ENCODE peak calls at places on chromosomes 2 and 18, in six cellular contexts. R is activated CD4-positive, alpha-beta T cell treated with anti-CD3 and anti-CD28 coated beads, Interleukin-2, amount 10 ng/mL, durations not matched to agents 7 days and 5 days; U is EL; H is AG09319; Y is GM04503; A is hypothalamus. P is an unnamed sample.

GRCh38 chr2:211331736-211332135 is 775.3 kb downstream of the CPS1 start:
- DNase-seq in R (no peak), A (no peak), H (no peak), Y (no peak), U (no peak), P (no peak)

GRCh38 chr2:199798881-199799580 is 52.0 kb downstream of the FTCDNL1 start:
- DNase-seq in A (peak; percentile 32), R (no peak), U (no peak), Y (no peak), H (no peak), P (no peak)

GRCh38 chr18:9157806-9158205 is 21.2 kb downstream of the ANKRD12 start:
- DNase-seq in A (no peak), Y (no peak), H (no peak), R (no peak), U (no peak), P (no peak)

GRCh38 chr2:102261467-102261866 is 49.9 kb upstream of the IL1RL1 start:
- DNase-seq in Y (no peak), U (no peak), R (no peak), H (no peak), A (no peak), P (no peak)

GRCh38 chr2:31204761-31205160 is 12.6 kb downstream of the CAPN14 start:
- DNase-seq in R (no peak), A (no peak), Y (no peak), U (no peak), H (no peak), P (no peak)

GRCh38 chr18:57002627-57003026 is 144.3 kb upstream of the BOD1L2 start:
- DNase-seq in R (no peak), Y (no peak), A (no peak), H (no peak), U (no peak), P (no peak)

GRCh38 chr2:56749152-56749752 is 565.5 kb downstream of the CCDC85A start:
- DNase-seq in A (no peak), Y (no peak), H (no peak), R (no peak), U (peak; percentile 43), P (no peak)

GRCh38 chr2:2672249-2672648 is 341.2 kb upstream of the MYT1L start:
- DNase-seq in Y (no peak), R (no peak), A (no peak), H (no peak), U (no peak), P (no peak)

GRCh38 chr18:11948852-11949523 is 32.3 kb upstream of the IMPA2 start:
- DNase-seq in A (no peak), H (no peak), U (peak; percentile 41), R (no peak), Y (no peak), P (no peak)

GRCh38 chr2:25494626-25495025 is 152.9 kb upstream of the DNMT3A start:
- DNase-seq in U (peak; percentile 21), A (no peak), R (no peak), Y (no peak), H (no peak), P (no peak)

GRCh38 chr18:6748241-6748640 is 18.7 kb downstream of the ARHGAP28 start:
- DNase-seq in A (no peak), H (no peak), U (no peak), R (no peak), Y (no peak), P (no peak)

GRCh38 chr2:53397085-53397484 is 370.5 kb upstream of the CHAC2 start:
- DNase-seq in U (no peak), H (no peak), R (no peak), Y (no peak), A (no peak), P (no peak)

GRCh38 chr2:32772623-32773221 is 144.9 kb downstream of the TTC27 start:
- DNase-seq in A (no peak), H (peak; percentile 44), Y (no peak), U (peak; percentile 67), R (no peak), P (no peak)

GRCh38 chr2:55581435-55581834 is 36.0 kb downstream of the PPP4R3B start:
- DNase-seq in R (no peak), A (no peak), U (peak; percentile 6), Y (no peak), H (no peak), P (no peak)

GRCh38 chr2:190023860-190024259 is 38.7 kb downstream of the MSTN start:
- DNase-seq in U (peak; percentile 34), R (peak; percentile 25), Y (no peak), H (no peak), A (no peak), P (no peak)

GRCh38 chr18:9101730-9102390 is 639 bp upstream of the NDUFV2 start:
- DNase-seq in U (peak; percentile 80), A (no peak), H (no peak), R (peak; percentile 52), Y (peak; percentile 32), P (no peak)

GRCh38 chr18:53850918-53851317 is 373.6 kb downstream of the MBD2 start:
- DNase-seq in U (no peak), R (no peak), Y (no peak), H (no peak), A (no peak), P (no peak)

GRCh38 chr2:28155071-28155470 is 237.6 kb upstream of the FOSL2 start:
- DNase-seq in A (no peak), R (no peak), Y (no peak), U (no peak), H (no peak), P (no peak)

GRCh38 chr2:236378851-236379250 is 114.6 kb upstream of the ASB18 start:
- DNase-seq in H (no peak), Y (no peak), R (no peak), A (no peak), U (no peak), P (no peak)

GRCh38 chr2:241546771-241547498 is 11.6 kb upstream of the BOK start:
- DNase-seq in R (no peak), A (no peak), Y (peak; percentile 96), U (peak; percentile 100), H (peak; percentile 14), P (no peak)

GRCh38 chr2:178242552-178242883 is 48.2 kb downstream of the OSBPL6 start:
- DNase-seq in R (no peak), H (no peak), Y (no peak), U (no peak), A (no peak), P (no peak)

GRCh38 chr2:231278868-231279267 is 80.4 kb downstream of the ARMC9 start:
- DNase-seq in R (no peak), Y (no peak), A (no peak), U (no peak), H (no peak), P (no peak)

GRCh38 chr2:29317077-29317517 is 201.9 kb downstream of the CLIP4 start:
- DNase-seq in A (no peak), Y (no peak), U (peak; percentile 25), H (no peak), R (no peak), P (no peak)

GRCh38 chr2:156470975-156471583 is 34.9 kb downstream of the GPD2 start:
- DNase-seq in H (no peak), Y (no peak), R (no peak), A (no peak), U (no peak), P (no peak)

GRCh38 chr2:178914259-178914849 is 107.1 kb upstream of the TTN start:
- DNase-seq in A (peak; percentile 68), H (peak; percentile 60), U (peak; percentile 79), R (peak; percentile 82), Y (peak; percentile 29), P (peak; percentile 16)

GRCh38 chr18:36296591-36297418 is 708 bp upstream of the FHOD3 start:
- DNase-seq in A (peak; percentile 83), U (peak; percentile 80), H (peak; percentile 66), R (no peak), Y (no peak), P (peak; percentile 23)

GRCh38 chr2:201157694-201158093 is 25.2 kb upstream of the CASP10 start:
- DNase-seq in R (no peak), A (no peak), U (peak; percentile 30), H (no peak), Y (no peak), P (no peak)

GRCh38 chr2:217314021-217314460 is 454.2 kb upstream of the TNP1 start:
- DNase-seq in U (peak; percentile 14), H (no peak), A (no peak), R (no peak), Y (no peak), P (no peak)

GRCh38 chr2:213991454-213992108 is 419.3 kb upstream of the VWC2L start:
- DNase-seq in A (no peak), H (no peak), R (no peak), Y (no peak), U (peak; percentile 4), P (no peak)

GRCh38 chr2:15912203-15912602 is 28.1 kb upstream of the MYCN start:
- DNase-seq in A (peak; percentile 4), U (no peak), H (no peak), Y (no peak), R (no peak), P (no peak)